ENCODE peak calls at places on chromosome 22, in ten cellular contexts. T, K, W, S, H, J, I, Z, B and D are unnamed samples.

GRCh38 chr22:41935015-41935908 is 8.7 kb upstream of the TNFRSF13C start:
- DNase-seq in I (no peak), J (no peak), H (no peak), B (peak; percentile 56), T (no peak), S (no peak), Z (no peak), K (no peak), W (no peak), D (no peak)

GRCh38 chr22:45534339-45535192 is 31.9 kb downstream of the FBLN1 start:
- DNase-seq in S (no peak), J (no peak), W (no peak), I (no peak), H (no peak), B (peak; percentile 46), Z (no peak), K (no peak), T (no peak), D (no peak)

GRCh38 chr22:47380692-47381091 is 618.2 kb downstream of the TBC1D22A start:
- DNase-seq in Z (no peak), T (no peak), S (no peak), I (no peak), B (no peak), W (no peak), H (no peak), K (no peak), J (no peak), D (no peak)

GRCh38 chr22:19876941-19877625 is 22.4 kb upstream of the GNB1L start:
- DNase-seq in S (no peak), B (no peak), H (no peak), W (no peak), Z (no peak), K (no peak), I (no peak), J (no peak), T (no peak), D (no peak)

GRCh38 chr22:21712751-21713427 is 22.7 kb downstream of the YPEL1 start:
- DNase-seq in B (peak; percentile 82), H (peak; percentile 70), Z (peak; percentile 85), K (peak; percentile 47), S (peak; percentile 68), T (peak; percentile 30), I (peak; percentile 58), W (peak; percentile 80), J (peak; percentile 71), D (peak; percentile 40)

GRCh38 chr22:24128024-24128423 is 53.3 kb upstream of the SUSD2 start:
- DNase-seq in H (no peak), W (no peak), Z (no peak), K (no peak), I (no peak), S (no peak), T (no peak), B (no peak), J (no peak), D (no peak)

GRCh38 chr22:29914165-29914564 is 31.2 kb downstream of the MTMR3 start:
- DNase-seq in J (peak; percentile 49), W (no peak), T (no peak), K (peak; percentile 52), S (no peak), Z (peak; percentile 14), B (no peak), H (no peak), I (no peak), D (no peak)

GRCh38 chr22:35480143-35480542 is 60.5 kb upstream of the RASD2 start:
- DNase-seq in K (peak; percentile 55), J (no peak), S (no peak), Z (peak; percentile 22), T (no peak), B (peak; percentile 50), H (no peak), I (no peak), W (no peak), D (no peak)

GRCh38 chr22:21025763-21026755 is 6.3 kb downstream of the SLC7A4 start:
- DNase-seq in J (no peak), W (no peak), H (no peak), Z (no peak), K (no peak), B (no peak), T (no peak), S (no peak), I (no peak), D (no peak)

GRCh38 chr22:45096256-45096907 is 67.3 kb upstream of the NUP50 start:
- DNase-seq in W (peak; percentile 44), T (peak; percentile 1), Z (peak; percentile 57), J (peak; percentile 59), H (peak; percentile 58), S (peak; percentile 24), I (peak; percentile 38), B (peak; percentile 0), K (peak; percentile 52), D (peak; percentile 29)

GRCh38 chr22:18997925-18998315 is 61.8 kb upstream of the PRODH start:
- DNase-seq in J (no peak), S (no peak), W (no peak), K (no peak), I (no peak), B (no peak), T (no peak), Z (no peak), H (no peak), D (peak; percentile 66)

GRCh38 chr22:36010913-36011312 is 17.7 kb downstream of the RBFOX2 start:
- DNase-seq in B (no peak), S (no peak), K (peak; percentile 27), H (no peak), I (no peak), J (peak; percentile 76), Z (peak; percentile 49), W (no peak), T (no peak), D (no peak)

GRCh38 chr22:42581762-42582716 is 28.3 kb downstream of the SERHL2 start:
- DNase-seq in B (peak; percentile 71), S (peak; percentile 60), H (peak; percentile 86), K (peak; percentile 11), I (peak; percentile 66), T (peak; percentile 71), Z (peak; percentile 79), W (peak; percentile 16), J (peak; percentile 41), D (peak; percentile 70)

GRCh38 chr22:44005524-44005923 is 18.6 kb upstream of the PARVB start:
- DNase-seq in Z (no peak), I (no peak), J (no peak), T (no peak), H (no peak), W (no peak), K (no peak), B (no peak), S (no peak), D (no peak)

GRCh38 chr22:31820655-31821054 is 66.8 kb downstream of the DEPDC5 start:
- DNase-seq in I (no peak), B (no peak), W (no peak), H (no peak), S (no peak), Z (no peak), K (no peak), J (no peak), T (no peak), D (no peak)

GRCh38 chr22:40679964-40680818 is 907 bp downstream of the MCHR1 start:
- DNase-seq in S (peak; percentile 20), W (no peak), Z (peak; percentile 38), K (no peak), T (no peak), I (no peak), J (peak; percentile 9), H (no peak), B (no peak), D (no peak)

GRCh38 chr22:39239561-39240423 is 5.0 kb downstream of the PDGFB start:
- DNase-seq in W (no peak), T (no peak), Z (no peak), S (no peak), B (no peak), I (peak; percentile 78), J (no peak), K (no peak), H (no peak), D (no peak)

GRCh38 chr22:43136255-43136654 is 6.9 kb downstream of the MCAT start:
- DNase-seq in W (no peak), J (no peak), K (no peak), B (no peak), S (no peak), T (peak; percentile 32), H (peak; percentile 68), Z (peak; percentile 56), I (no peak), D (no peak)

GRCh38 chr22:30444632-30445437 is 19.3 kb downstream of the MTFP1 start:
- DNase-seq in B (peak; percentile 70), K (no peak), S (no peak), I (no peak), H (peak; percentile 75), T (peak; percentile 23), W (no peak), Z (peak; percentile 76), J (peak; percentile 67), D (no peak)

GRCh38 chr22:19213496-19214473 is 35.2 kb upstream of the SLC25A1 start:
- DNase-seq in J (no peak), S (no peak), K (no peak), T (no peak), I (no peak), H (no peak), W (peak; percentile 16), Z (no peak), B (no peak), D (no peak)

GRCh38 chr22:36764641-36765040 is 11.3 kb downstream of the IFT27 start:
- DNase-seq in Z (no peak), T (no peak), S (no peak), J (no peak), H (no peak), W (no peak), I (no peak), B (no peak), K (no peak), D (no peak)

GRCh38 chr22:44204937-44205712 is 24.4 kb downstream of the PARVG start:
- DNase-seq in W (no peak), K (no peak), Z (no peak), H (peak; percentile 30), I (no peak), T (no peak), J (no peak), B (no peak), S (no peak), D (no peak)

GRCh38 chr22:45812910-45813309 is 141.3 kb downstream of the ATXN10 start:
- DNase-seq in Z (no peak), I (no peak), H (no peak), J (no peak), K (no peak), S (no peak), W (no peak), B (no peak), T (no peak), D (no peak)

GRCh38 chr22:36356708-36357694 is 30.8 kb downstream of the MYH9 start:
- DNase-seq in J (no peak), S (no peak), H (no peak), K (no peak), Z (no peak), I (no peak), T (no peak), B (no peak), W (no peak), D (no peak)